ENCODE peak calls at places on chromosomes 6 and 20, in six cellular contexts. One of them, this sample, is unnamed.

GRCh38 chr20:23120936-23121765 is 35.0 kb upstream of the CD93 start:
- DNase-seq in AG04450: no peak
- DNase-seq in stomach: no peak
- DNase-seq in colonic mucosa: no peak
- DNase-seq in kidney epithelial cell: no peak
- DNase-seq in astrocyte of the spinal cord: no peak
- DNase-seq in this sample: no peak

GRCh38 chr6:90469906-90470305 is 117.0 kb downstream of the MAP3K7 start:
- DNase-seq in colonic mucosa: no peak
- DNase-seq in astrocyte of the spinal cord: no peak
- DNase-seq in AG04450: no peak
- DNase-seq in stomach: no peak
- DNase-seq in kidney epithelial cell: no peak
- DNase-seq in this sample: no peak

GRCh38 chr6:4381379-4381778 is 246.0 kb upstream of the ECI2 start:
- DNase-seq in kidney epithelial cell: no peak
- DNase-seq in AG04450: no peak
- DNase-seq in stomach: no peak
- DNase-seq in colonic mucosa: no peak
- DNase-seq in astrocyte of the spinal cord: no peak
- DNase-seq in this sample: no peak

GRCh38 chr20:3995067-3995748 is 20.1 kb downstream of the RNF24 start:
- DNase-seq in AG04450: no peak
- DNase-seq in colonic mucosa: no peak
- DNase-seq in stomach: no peak
- DNase-seq in kidney epithelial cell: no peak
- DNase-seq in astrocyte of the spinal cord: peak
- DNase-seq in this sample: no peak

GRCh38 chr6:80217799-80218198 is 111.3 kb downstream of the BCKDHB start:
- DNase-seq in stomach: no peak
- DNase-seq in AG04450: no peak
- DNase-seq in colonic mucosa: no peak
- DNase-seq in astrocyte of the spinal cord: no peak
- DNase-seq in kidney epithelial cell: no peak
- DNase-seq in this sample: no peak

GRCh38 chr6:37127961-37128862 is 41.7 kb upstream of the PIM1 start:
- DNase-seq in astrocyte of the spinal cord: peak
- DNase-seq in colonic mucosa: peak
- DNase-seq in AG04450: no peak
- DNase-seq in kidney epithelial cell: no peak
- DNase-seq in stomach: peak
- DNase-seq in this sample: no peak

GRCh38 chr6:140050232-140050995 is 676.0 kb upstream of the CITED2 start:
- DNase-seq in AG04450: no peak
- DNase-seq in kidney epithelial cell: no peak
- DNase-seq in stomach: no peak
- DNase-seq in colonic mucosa: no peak
- DNase-seq in astrocyte of the spinal cord: peak
- DNase-seq in this sample: no peak

GRCh38 chr6:134010400-134010799 is 42.0 kb downstream of the SLC2A12 start:
- DNase-seq in colonic mucosa: no peak
- DNase-seq in stomach: no peak
- DNase-seq in astrocyte of the spinal cord: no peak
- DNase-seq in kidney epithelial cell: no peak
- DNase-seq in AG04450: no peak
- DNase-seq in this sample: no peak

GRCh38 chr6:57262901-57263694 is 41.0 kb upstream of the RAB23 start:
- DNase-seq in kidney epithelial cell: no peak
- DNase-seq in astrocyte of the spinal cord: peak
- DNase-seq in colonic mucosa: no peak
- DNase-seq in AG04450: peak
- DNase-seq in stomach: no peak
- DNase-seq in this sample: no peak

GRCh38 chr20:54223751-54224150 is 15.9 kb downstream of the PFDN4 start:
- DNase-seq in astrocyte of the spinal cord: no peak
- DNase-seq in AG04450: no peak
- DNase-seq in kidney epithelial cell: no peak
- DNase-seq in colonic mucosa: no peak
- DNase-seq in stomach: no peak
- DNase-seq in this sample: no peak

GRCh38 chr6:38443750-38444149 is 196.0 kb downstream of the BTBD9 start:
- DNase-seq in astrocyte of the spinal cord: no peak
- DNase-seq in kidney epithelial cell: no peak
- DNase-seq in colonic mucosa: no peak
- DNase-seq in stomach: no peak
- DNase-seq in AG04450: no peak
- DNase-seq in this sample: no peak

GRCh38 chr20:16904751-16905150 is 156.6 kb downstream of the OTOR start:
- DNase-seq in colonic mucosa: no peak
- DNase-seq in astrocyte of the spinal cord: no peak
- DNase-seq in kidney epithelial cell: no peak
- DNase-seq in stomach: no peak
- DNase-seq in AG04450: no peak
- DNase-seq in this sample: no peak
- TF ChIP-seq CTCF in colonic mucosa: no peak
- TF ChIP-seq CTCF in astrocyte of the spinal cord: no peak
- TF ChIP-seq CTCF in kidney epithelial cell: no peak
- TF ChIP-seq CTCF in stomach: no peak
- TF ChIP-seq CTCF in AG04450: peak
- TF ChIP-seq CTCF in this sample: no peak

DNA sequence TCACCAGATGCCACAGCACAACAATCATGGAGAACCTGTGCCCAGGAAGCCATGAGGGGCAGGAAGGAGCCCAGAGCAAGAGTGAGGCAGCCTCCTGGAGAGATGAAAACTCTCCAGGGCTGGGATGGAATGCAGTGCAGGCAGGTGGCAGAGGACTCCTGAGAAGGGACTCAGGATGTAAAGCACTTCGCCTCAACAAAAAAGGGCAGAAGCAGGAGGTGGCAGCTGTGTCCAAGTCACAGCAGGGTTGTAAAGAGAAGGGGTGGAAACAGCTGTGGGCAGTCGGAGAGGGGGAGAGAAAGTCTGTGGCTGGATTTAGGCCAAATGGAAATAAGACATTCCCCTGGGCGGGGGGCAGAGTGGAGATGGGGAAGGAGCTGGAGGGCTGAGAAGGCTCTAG is 34.9 kb downstream of the CYP21A2 start:
- DNase-seq in kidney epithelial cell: no peak
- DNase-seq in stomach: no peak
- DNase-seq in colonic mucosa: no peak
- DNase-seq in AG04450: no peak
- DNase-seq in astrocyte of the spinal cord: no peak
- DNase-seq in this sample: no peak
- TF ChIP-seq CTCF in kidney epithelial cell: no peak
- TF ChIP-seq CTCF in stomach: no peak
- TF ChIP-seq CTCF in colonic mucosa: no peak
- TF ChIP-seq CTCF in AG04450: no peak
- TF ChIP-seq CTCF in astrocyte of the spinal cord: no peak
- TF ChIP-seq CTCF in this sample: no peak

DNA sequence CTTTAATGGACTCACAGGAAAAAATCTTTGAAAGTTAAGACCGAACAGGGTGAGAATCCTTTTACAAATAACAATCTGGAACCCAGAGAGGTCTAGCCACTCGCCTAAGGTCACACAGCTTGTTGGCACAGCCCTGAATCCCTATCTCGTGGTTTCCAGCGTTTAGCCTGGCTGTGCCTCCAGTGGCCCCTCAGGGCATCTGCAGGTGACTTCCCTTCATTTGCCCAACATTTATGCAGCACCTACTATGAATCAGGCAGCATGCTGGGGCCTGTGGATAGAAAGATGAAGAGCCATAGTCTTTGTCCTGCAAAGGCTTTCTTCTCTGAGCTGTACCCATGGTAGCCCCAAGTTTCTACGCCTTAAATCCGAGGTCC is 2.6 kb upstream of the NR2E1 start:
- DNase-seq in AG04450: no peak
- DNase-seq in kidney epithelial cell: no peak
- DNase-seq in colonic mucosa: no peak
- DNase-seq in stomach: no peak
- DNase-seq in astrocyte of the spinal cord: no peak
- DNase-seq in this sample: no peak
- TF ChIP-seq CTCF in AG04450: no peak
- TF ChIP-seq CTCF in kidney epithelial cell: peak
- TF ChIP-seq CTCF in colonic mucosa: no peak
- TF ChIP-seq CTCF in stomach: no peak
- TF ChIP-seq CTCF in astrocyte of the spinal cord: peak
- TF ChIP-seq CTCF in this sample: no peak

GRCh38 chr6:2961491-2961890 is 9.9 kb downstream of the SERPINB6 start:
- DNase-seq in astrocyte of the spinal cord: no peak
- DNase-seq in stomach: no peak
- DNase-seq in kidney epithelial cell: no peak
- DNase-seq in colonic mucosa: no peak
- DNase-seq in AG04450: no peak
- DNase-seq in this sample: no peak
- TF ChIP-seq CTCF in astrocyte of the spinal cord: no peak
- TF ChIP-seq CTCF in stomach: no peak
- TF ChIP-seq CTCF in kidney epithelial cell: no peak
- TF ChIP-seq CTCF in colonic mucosa: no peak
- TF ChIP-seq CTCF in AG04450: no peak
- TF ChIP-seq CTCF in this sample: no peak

GRCh38 chr6:82257088-82257774 is 9.7 kb upstream of the IBTK start:
- DNase-seq in kidney epithelial cell: no peak
- DNase-seq in astrocyte of the spinal cord: no peak
- DNase-seq in stomach: no peak
- DNase-seq in AG04450: no peak
- DNase-seq in colonic mucosa: no peak
- DNase-seq in this sample: no peak
- TF ChIP-seq CTCF in kidney epithelial cell: no peak
- TF ChIP-seq CTCF in astrocyte of the spinal cord: no peak
- TF ChIP-seq CTCF in stomach: no peak
- TF ChIP-seq CTCF in AG04450: no peak
- TF ChIP-seq CTCF in colonic mucosa: no peak
- TF ChIP-seq CTCF in this sample: no peak

GRCh38 chr6:103797738-103798137 is 1062.0 kb downstream of the HACE1 start:
- DNase-seq in kidney epithelial cell: no peak
- DNase-seq in stomach: no peak
- DNase-seq in AG04450: no peak
- DNase-seq in colonic mucosa: no peak
- DNase-seq in astrocyte of the spinal cord: no peak
- DNase-seq in this sample: no peak
- TF ChIP-seq CTCF in kidney epithelial cell: peak
- TF ChIP-seq CTCF in stomach: no peak
- TF ChIP-seq CTCF in AG04450: peak
- TF ChIP-seq CTCF in colonic mucosa: no peak
- TF ChIP-seq CTCF in astrocyte of the spinal cord: peak
- TF ChIP-seq CTCF in this sample: no peak